ENCODE peak calls at places on chromosomes 16 and 17, in four cellular contexts. T is effector memory CD4-positive, alpha-beta T cell; Y is activated CD4-positive, alpha-beta T cell treated with anti-CD3 and anti-CD28 coated beads for 24 hours; Q is heart right ventricle. U is an unnamed sample.

GRCh38 chr17:28948873-28949184 is 2.5 kb downstream of the PHF12 start:
- DNase-seq in T (no peak), Y (no peak), Q (no peak), U (no peak)

GRCh38 chr17:58280480-58281217 is at the start of gene MPO:
- DNase-seq in T (no peak), Y (no peak), Q (no peak), U (no peak)

GRCh38 chr16:73043828-73044493 is 4.0 kb downstream of the ZFHX3 start:
- DNase-seq in T (no peak), Y (no peak), Q (no peak), U (no peak)

GRCh38 chr17:37710344-37710886 is 34.4 kb downstream of the HNF1B start:
- DNase-seq in T (no peak), Y (no peak), Q (no peak), U (no peak)

GRCh38 chr17:81097943-81098308 is 63.0 kb downstream of the BAIAP2 start:
- DNase-seq in T (no peak), Y (no peak), Q (no peak), U (no peak)

GRCh38 chr17:13534946-13535345 is 66.8 kb downstream of the HS3ST3A1 start:
- DNase-seq in T (no peak), Y (no peak), Q (no peak), U (no peak)

GRCh38 chr17:40556884-40557414 is 8.3 kb downstream of the CCR7 start:
- DNase-seq in T (no peak), Y (no peak), Q (no peak), U (no peak)

GRCh38 chr17:49969134-49969759 is at the start of gene DLX4:
- DNase-seq in T (peak), Y (no peak), Q (no peak), U (peak)

GRCh38 chr17:51050291-51051033 is 70.2 kb downstream of the SPAG9 start:
- DNase-seq in T (no peak), Y (no peak), Q (no peak), U (no peak)

GRCh38 chr16:68658258-68658973 is 13.3 kb downstream of the CDH3 start:
- DNase-seq in T (no peak), Y (no peak), Q (no peak), U (no peak)

GRCh38 chr17:68011199-68011665 is 15.0 kb upstream of the C17orf58 start:
- DNase-seq in T (peak), Y (peak), Q (peak), U (peak)

GRCh38 chr17:18121201-18121600 is 12.6 kb downstream of the MYO15A start:
- DNase-seq in T (no peak), Y (no peak), Q (no peak), U (no peak)

GRCh38 chr17:75065562-75066151 is 18.6 kb downstream of the KCTD2 start:
- DNase-seq in T (no peak), Y (no peak), Q (no peak), U (no peak)

GRCh38 chr16:81891734-81892364 is 112.8 kb downstream of the PLCG2 start:
- DNase-seq in T (no peak), Y (no peak), Q (no peak), U (no peak)

GRCh38 chr16:22888791-22889190 is 74.8 kb downstream of the HS3ST2 start:
- DNase-seq in T (no peak), Y (no peak), Q (no peak), U (no peak)

GRCh38 chr16:57892447-57893096 is 78.4 kb downstream of the CNGB1 start:
- DNase-seq in T (no peak), Y (no peak), Q (no peak), U (peak)

GRCh38 chr17:75878174-75878998 is at the start of gene TRIM47:
- DNase-seq in T (no peak), Y (no peak), Q (peak), U (peak)

GRCh38 chr16:73020409-73020884 is 27.5 kb downstream of the ZFHX3 start:
- DNase-seq in T (no peak), Y (no peak), Q (peak), U (peak)

GRCh38 chr16:13453938-13454553 is 465.9 kb upstream of the ERCC4 start:
- DNase-seq in T (no peak), Y (peak), Q (no peak), U (no peak)

GRCh38 chr16:19718624-19718965 is 524 bp downstream of the IQCK start:
- DNase-seq in T (no peak), Y (no peak), Q (no peak), U (no peak)

GRCh38 chr16:89827383-89828198 is 684 bp upstream of the SPIRE2 start:
- DNase-seq in T (no peak), Y (no peak), Q (peak), U (peak)

GRCh38 chr17:32503251-32504165 is 16.7 kb downstream of the CDK5R1 start:
- DNase-seq in T (no peak), Y (no peak), Q (no peak), U (no peak)

GRCh38 chr17:57875109-57876022 is 25.5 kb upstream of the MRPS23 start:
- DNase-seq in T (no peak), Y (no peak), Q (peak), U (peak)

GRCh38 chr16:87791295-87792204 is 25.8 kb upstream of the KLHDC4 start:
- DNase-seq in T (no peak), Y (no peak), Q (no peak), U (no peak)

GRCh38 chr16:67667817-67668494 is 1.3 kb downstream of the C16orf86 start:
- DNase-seq in T (peak), Y (peak), Q (peak), U (peak)

GRCh38 chr17:79943354-79944241 is 92.1 kb downstream of the TBC1D16 start:
- DNase-seq in T (no peak), Y (no peak), Q (no peak), U (peak)

GRCh38 chr17:81869221-81870154 is 1.6 kb downstream of the ARHGDIA start:
- DNase-seq in T (no peak), Y (no peak), Q (peak), U (peak)

GRCh38 chr16:3121843-3122467 is 9.6 kb downstream of the ZNF205 start:
- DNase-seq in T (no peak), Y (no peak), Q (no peak), U (no peak)

GRCh38 chr17:55301521-55302406 is 37.0 kb downstream of the HLF start:
- DNase-seq in T (no peak), Y (no peak), Q (no peak), U (no peak)

GRCh38 chr16:27230562-27230991 is 27.3 kb downstream of the KDM8 start:
- DNase-seq in T (peak), Y (peak), Q (no peak), U (no peak)

GRCh38 chr16:1157639-1158455 is 4.9 kb downstream of the CACNA1H start:
- DNase-seq in T (no peak), Y (no peak), Q (peak), U (no peak)

GRCh38 chr17:39270923-39271322 is 45.2 kb upstream of the STAC2 start:
- DNase-seq in T (no peak), Y (no peak), Q (no peak), U (no peak)

GRCh38 chr17:22267019-22267418 is 574.7 kb downstream of the KCNJ18 start:
- DNase-seq in T (no peak), Y (no peak), Q (no peak), U (no peak)

GRCh38 chr17:46822388-46822921 is 4.0 kb upstream of the WNT3 start:
- DNase-seq in T (no peak), Y (no peak), Q (no peak), U (peak)

GRCh38 chr17:73686126-73686525 is 41.9 kb upstream of the SDK2 start:
- DNase-seq in T (no peak), Y (no peak), Q (no peak), U (no peak)

GRCh38 chr17:65892912-65893377 is 299.0 kb downstream of the CEP112 start:
- DNase-seq in T (no peak), Y (no peak), Q (no peak), U (no peak)